ENCODE peak calls at places on chromosomes 4 and X, in four cellular contexts. T is SK-N-SH, V is H1, K is GM12878. B is an unnamed sample.

GRCh38 chrX:83966347-83966746 is 105.4 kb downstream of the CYLC1 start:
- DNase-seq in T (no peak), V (no peak), K (no peak), B (no peak)

GRCh38 chr4:162891788-162892707 is 274.6 kb downstream of the NAF1 start:
- DNase-seq in T (no peak), V (no peak), K (peak; percentile 89), B (no peak)

GRCh38 chr4:7034262-7035081 is 8.7 kb upstream of the TADA2B start:
- DNase-seq in T (no peak), V (no peak), K (no peak), B (peak; percentile 91)

GRCh38 chr4:183332447-183332846 is 10.2 kb upstream of the CLDN24 start:
- DNase-seq in T (no peak), V (no peak), K (no peak), B (no peak)

GRCh38 chr4:83639849-83640493 is 104.1 kb downstream of the GPAT3 start:
- DNase-seq in T (peak; percentile 47), V (peak; percentile 58), K (peak; percentile 42), B (peak; percentile 71)

GRCh38 chrX:125096870-125097269 is 222.8 kb upstream of the TEX13C start:
- DNase-seq in T (no peak), V (no peak), K (no peak), B (no peak)

GRCh38 chrX:10195947-10196346 is 39.2 kb downstream of the CLCN4 start:
- DNase-seq in T (no peak), V (no peak), K (no peak), B (no peak)

GRCh38 chrX:130213376-130213775 is 41.6 kb downstream of the RAB33A start:
- DNase-seq in T (no peak), V (no peak), K (no peak), B (no peak)

GRCh38 chr4:71713611-71714203 is 70.2 kb downstream of the GC start:
- DNase-seq in T (peak; percentile 4), V (no peak), K (no peak), B (peak; percentile 20)

GRCh38 chrX:24767557-24767956 is 73.8 kb downstream of the POLA1 start:
- DNase-seq in T (no peak), V (no peak), K (no peak), B (no peak)

GRCh38 chr4:173414456-173414855 is 15.5 kb upstream of the SCRG1 start:
- DNase-seq in T (no peak), V (no peak), K (no peak), B (no peak)
- TF ChIP-seq TCF12 in T (no peak), V (no peak), K (no peak), B (no peak)

GRCh38 chr4:21885241-21885640 is 63.3 kb downstream of the KCNIP4 start:
- DNase-seq in T (no peak), V (no peak), K (no peak), B (no peak)
- TF ChIP-seq TCF12 in T (no peak), V (no peak), K (no peak), B (no peak)

DNA sequence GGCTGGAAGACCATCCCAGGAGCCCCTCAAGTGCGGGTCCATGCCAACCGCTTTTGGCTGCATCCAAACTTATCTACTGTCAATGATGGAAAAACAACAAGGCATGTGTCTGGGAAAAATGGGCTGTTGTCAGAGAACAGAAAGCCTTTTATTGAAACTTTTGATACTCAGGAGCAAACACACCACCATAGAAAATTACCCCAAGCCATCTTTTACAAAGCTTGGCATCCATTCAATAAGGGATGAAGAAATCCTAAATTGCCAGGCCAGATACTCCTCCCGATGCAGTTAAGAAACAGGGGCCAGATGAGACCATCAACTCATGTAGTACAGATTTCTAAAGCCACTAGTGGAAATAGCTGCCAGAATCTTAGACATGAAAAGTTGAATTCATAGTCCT is 145.3 kb upstream of the MAP3K15 start:
- DNase-seq in T (no peak), V (no peak), K (no peak), B (no peak)
- TF ChIP-seq TCF12 in T (no peak), V (no peak), K (no peak), B (no peak)

GRCh38 chrX:7028246-7028645 is 119.3 kb upstream of the STS start:
- DNase-seq in T (no peak), V (no peak), K (no peak), B (no peak)

GRCh38 chrX:7025471-7025870 is 122.0 kb upstream of the STS start:
- DNase-seq in T (no peak), V (no peak), K (no peak), B (no peak)

GRCh38 chrX:7024850-7025249 is 122.7 kb upstream of the STS start:
- DNase-seq in T (no peak), V (no peak), K (no peak), B (no peak)

GRCh38 chrX:7021991-7022390 is 125.5 kb upstream of the STS start:
- DNase-seq in T (no peak), V (no peak), K (no peak), B (no peak)

GRCh38 chrX:7027071-7027470 is 120.4 kb upstream of the STS start:
- DNase-seq in T (no peak), V (no peak), K (no peak), B (no peak)
- TF ChIP-seq TCF12 in T (no peak), V (no peak), K (no peak), B (no peak)

GRCh38 chrX:49878834-49879655 is at the start of gene USP27X:
- DNase-seq in T (peak; percentile 80), V (peak; percentile 65), K (peak; percentile 27), B (peak; percentile 86)
- TF ChIP-seq TCF12 in T (no peak), V (no peak), K (peak; percentile 43), B (no peak)

GRCh38 chr4:4848540-4848939 is 10.9 kb upstream of the MSX1 start:
- DNase-seq in T (no peak), V (no peak), K (no peak), B (no peak)
- TF ChIP-seq TCF12 in T (no peak), V (no peak), K (no peak), B (no peak)